ENCODE peak calls at places on chromosomes 13 and 19, in five cellular contexts. One of them, this sample, is unnamed.

GRCh38 chr19:51323481-51323891 is 12.0 kb downstream of the IGLON5 start:
- DNase-seq in H1: no peak
- DNase-seq in GM12891: no peak
- DNase-seq in GM12878: no peak
- DNase-seq in K562: no peak
- DNase-seq in this sample: no peak

GRCh38 chr13:72218966-72219365 is 352.0 kb upstream of the DACH1 start:
- DNase-seq in H1: no peak
- DNase-seq in GM12891: no peak
- DNase-seq in GM12878: no peak
- DNase-seq in K562: no peak
- DNase-seq in this sample: no peak

GRCh38 chr13:50783066-50783465 is 60.4 kb downstream of the DLEU7 start:
- DNase-seq in H1: no peak
- DNase-seq in GM12891: no peak
- DNase-seq in GM12878: no peak
- DNase-seq in K562: no peak
- DNase-seq in this sample: no peak

GRCh38 chr13:30346789-30347167 is 39.4 kb upstream of the KATNAL1 start:
- DNase-seq in H1: no peak
- DNase-seq in GM12891: no peak
- DNase-seq in GM12878: no peak
- DNase-seq in K562: no peak
- DNase-seq in this sample: no peak

GRCh38 chr19:49430678-49431329 is 5.6 kb downstream of the GFY start:
- DNase-seq in H1: no peak
- DNase-seq in GM12891: no peak
- DNase-seq in GM12878: no peak
- DNase-seq in K562: peak; percentile 60
- DNase-seq in this sample: no peak

GRCh38 chr13:113472355-113473025 is 18.0 kb downstream of the DCUN1D2 start:
- DNase-seq in H1: no peak
- DNase-seq in GM12891: no peak
- DNase-seq in GM12878: no peak
- DNase-seq in K562: no peak
- DNase-seq in this sample: no peak

GRCh38 chr13:106357198-106357597 is 178.3 kb downstream of the EFNB2 start:
- DNase-seq in H1: no peak
- DNase-seq in GM12891: no peak
- DNase-seq in GM12878: no peak
- DNase-seq in K562: no peak
- DNase-seq in this sample: no peak

GRCh38 chr13:29595380-29596063 is at the start of gene SLC7A1:
- DNase-seq in H1: peak; percentile 72
- DNase-seq in GM12891: peak; percentile 97
- DNase-seq in GM12878: peak; percentile 43
- DNase-seq in K562: peak; percentile 91
- DNase-seq in this sample: peak; percentile 70

GRCh38 chr19:49691243-49692101 is 556 bp downstream of the CPT1C start:
- DNase-seq in H1: no peak
- DNase-seq in GM12891: no peak
- DNase-seq in GM12878: no peak
- DNase-seq in K562: no peak
- DNase-seq in this sample: no peak

GRCh38 chr13:31631071-31631470 is 108.3 kb upstream of the RXFP2 start:
- DNase-seq in H1: no peak
- DNase-seq in GM12891: no peak
- DNase-seq in GM12878: no peak
- DNase-seq in K562: no peak
- DNase-seq in this sample: no peak

GRCh38 chr13:31631716-31632115 is 107.6 kb upstream of the RXFP2 start:
- DNase-seq in H1: no peak
- DNase-seq in GM12891: no peak
- DNase-seq in GM12878: no peak
- DNase-seq in K562: no peak
- DNase-seq in this sample: no peak

GRCh38 chr13:31625115-31625514 is 114.2 kb upstream of the RXFP2 start:
- DNase-seq in H1: no peak
- DNase-seq in GM12891: no peak
- DNase-seq in GM12878: no peak
- DNase-seq in K562: no peak
- DNase-seq in this sample: no peak

GRCh38 chr13:31627097-31627496 is 112.2 kb upstream of the RXFP2 start:
- DNase-seq in H1: no peak
- DNase-seq in GM12891: no peak
- DNase-seq in GM12878: no peak
- DNase-seq in K562: no peak
- DNase-seq in this sample: no peak

DNA sequence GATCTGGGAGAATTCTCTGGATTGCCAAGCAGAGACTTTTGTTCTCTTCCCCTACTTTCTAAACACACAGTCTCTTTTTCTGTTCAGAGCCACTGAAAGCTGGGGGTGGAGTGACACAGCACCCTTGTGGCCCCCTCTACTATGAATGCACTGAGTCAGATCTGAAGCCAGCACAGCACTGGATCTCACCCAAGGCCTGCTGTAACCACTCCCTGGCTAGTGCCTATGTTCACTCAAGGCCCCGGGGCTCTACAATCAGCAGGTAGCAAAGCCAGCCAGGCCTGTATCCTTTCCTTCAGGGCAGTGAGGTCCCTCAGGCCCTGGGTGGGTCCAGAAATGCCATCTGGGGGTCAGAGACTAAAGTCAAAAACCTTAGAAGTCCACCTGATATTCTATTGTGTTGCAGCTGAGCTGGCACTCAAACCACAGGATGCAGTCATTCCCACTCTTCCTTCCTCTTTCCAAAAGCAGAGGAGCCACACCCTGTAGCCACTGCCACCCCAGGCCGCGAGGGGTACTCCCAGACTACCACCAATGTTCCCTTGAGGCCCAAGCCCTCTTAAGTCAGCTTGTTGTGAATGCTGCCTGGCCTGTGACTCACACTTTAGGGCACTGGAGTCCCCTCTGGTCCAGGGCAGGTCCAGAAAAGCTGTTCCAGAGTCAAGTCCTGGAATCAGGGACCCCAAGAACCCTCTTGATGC is 110.1 kb upstream of the RXFP2 start:
- DNase-seq in H1: no peak
- DNase-seq in GM12891: no peak
- DNase-seq in GM12878: no peak
- DNase-seq in K562: no peak
- DNase-seq in this sample: no peak
- TF ChIP-seq TAF1 in H1: no peak
- TF ChIP-seq TAF1 in GM12891: no peak
- TF ChIP-seq TAF1 in GM12878: no peak
- TF ChIP-seq TAF1 in K562: no peak
- TF ChIP-seq TAF1 in this sample: no peak

GRCh38 chr13:44317752-44318550 is 55.7 kb upstream of the SERP2 start:
- DNase-seq in H1: no peak
- DNase-seq in GM12891: no peak
- DNase-seq in GM12878: no peak
- DNase-seq in K562: no peak
- DNase-seq in this sample: no peak
- TF ChIP-seq TAF1 in H1: no peak
- TF ChIP-seq TAF1 in GM12891: no peak
- TF ChIP-seq TAF1 in GM12878: no peak
- TF ChIP-seq TAF1 in K562: no peak
- TF ChIP-seq TAF1 in this sample: no peak

GRCh38 chr13:109575821-109576220 is 210.6 kb downstream of the IRS2 start:
- DNase-seq in H1: no peak
- DNase-seq in GM12891: no peak
- DNase-seq in GM12878: no peak
- DNase-seq in K562: no peak
- DNase-seq in this sample: no peak
- TF ChIP-seq TAF1 in H1: no peak
- TF ChIP-seq TAF1 in GM12891: no peak
- TF ChIP-seq TAF1 in GM12878: no peak
- TF ChIP-seq TAF1 in K562: no peak
- TF ChIP-seq TAF1 in this sample: no peak

GRCh38 chr19:17255150-17255621 is 9.4 kb downstream of the USHBP1 start:
- DNase-seq in H1: no peak
- DNase-seq in GM12891: no peak
- DNase-seq in GM12878: no peak
- DNase-seq in K562: no peak
- DNase-seq in this sample: peak; percentile 75
- TF ChIP-seq TAF1 in H1: no peak
- TF ChIP-seq TAF1 in GM12891: no peak
- TF ChIP-seq TAF1 in GM12878: no peak
- TF ChIP-seq TAF1 in K562: no peak
- TF ChIP-seq TAF1 in this sample: peak; percentile 31